ENCODE peak calls at places on chromosome 22, in five cellular contexts. B, F, J, D and Z are unnamed samples.

GRCh38 chr22:48152154-48152775 is 1389.8 kb downstream of the TBC1D22A start:
- DNase-seq in B (no peak), F (no peak), J (no peak), D (no peak), Z (no peak)

GRCh38 chr22:44758354-44758969 is 6.1 kb downstream of the ARHGAP8 start:
- DNase-seq in B (peak), F (peak), J (no peak), D (peak), Z (peak)

GRCh38 chr22:27880778-27881394 is 38.2 kb downstream of the PITPNB start:
- DNase-seq in B (peak), F (peak), J (no peak), D (peak), Z (peak)

GRCh38 chr22:32331236-32331917 is 26.3 kb upstream of the RFPL3 start:
- DNase-seq in B (no peak), F (no peak), J (no peak), D (no peak), Z (no peak)

GRCh38 chr22:49034836-49035817 is 792.5 kb downstream of the BRD1 start:
- DNase-seq in B (no peak), F (no peak), J (no peak), D (no peak), Z (no peak)

GRCh38 chr22:41826430-41827383 is 6.2 kb upstream of the SREBF2 start:
- DNase-seq in B (no peak), F (no peak), J (peak), D (no peak), Z (no peak)

GRCh38 chr22:32911526-32911925 is 110.0 kb downstream of the TIMP3 start:
- DNase-seq in B (no peak), F (peak), J (no peak), D (peak), Z (no peak)

GRCh38 chr22:48367731-48368130 is 1459.9 kb downstream of the BRD1 start:
- DNase-seq in B (no peak), F (no peak), J (no peak), D (no peak), Z (no peak)

GRCh38 chr22:45524157-45524556 is 21.5 kb downstream of the FBLN1 start:
- DNase-seq in B (no peak), F (no peak), J (no peak), D (no peak), Z (no peak)

GRCh38 chr22:36155702-36156101 is 4.9 kb downstream of the APOL3 start:
- DNase-seq in B (peak), F (no peak), J (peak), D (peak), Z (peak)

GRCh38 chr22:46518038-46518437 is 19.4 kb downstream of the CELSR1 start:
- DNase-seq in B (no peak), F (no peak), J (no peak), D (no peak), Z (no peak)